ENCODE peak calls at places on chromosomes 16 and 17, in four cellular contexts. One of them, this sample, is unnamed.

GRCh38 chr17:7932949-7933348 is 943 bp downstream of the CNTROB start:
- DNase-seq in tibial nerve: no peak
- DNase-seq in NCI-H460: no peak
- DNase-seq in WTC11: peak
- DNase-seq in this sample: no peak

GRCh38 chr16:22141746-22142145 is 20.6 kb upstream of the SDR42E2 start:
- DNase-seq in WTC11: peak
- DNase-seq in NCI-H460: peak
- DNase-seq in tibial nerve: no peak
- DNase-seq in this sample: no peak

GRCh38 chr17:31309525-31309924 is 4.3 kb downstream of the EVI2B start:
- DNase-seq in tibial nerve: no peak
- DNase-seq in NCI-H460: no peak
- DNase-seq in WTC11: no peak
- DNase-seq in this sample: no peak

GRCh38 chr16:78915916-78916315 is 684.6 kb downstream of the MAF start:
- DNase-seq in tibial nerve: no peak
- DNase-seq in WTC11: no peak
- DNase-seq in NCI-H460: no peak
- DNase-seq in this sample: no peak

GRCh38 chr16:749010-749409 is 8.2 kb upstream of the CIAO3 start:
- DNase-seq in NCI-H460: no peak
- DNase-seq in tibial nerve: no peak
- DNase-seq in WTC11: no peak
- DNase-seq in this sample: no peak

GRCh38 chr17:77332981-77333685 is 192.4 kb downstream of the SEC14L1 start:
- DNase-seq in tibial nerve: no peak
- DNase-seq in NCI-H460: no peak
- DNase-seq in WTC11: no peak
- DNase-seq in this sample: peak

GRCh38 chr16:49464877-49465504 is 91.4 kb downstream of the C16orf78 start:
- DNase-seq in tibial nerve: no peak
- DNase-seq in NCI-H460: no peak
- DNase-seq in WTC11: peak
- DNase-seq in this sample: peak

GRCh38 chr16:79826732-79827514 is 226.4 kb upstream of the MAF start:
- DNase-seq in NCI-H460: no peak
- DNase-seq in tibial nerve: no peak
- DNase-seq in WTC11: no peak
- DNase-seq in this sample: no peak

GRCh38 chr17:63639125-63639524 is 16.9 kb downstream of the MAP3K3 start:
- DNase-seq in NCI-H460: no peak
- DNase-seq in tibial nerve: no peak
- DNase-seq in WTC11: no peak
- DNase-seq in this sample: no peak

GRCh38 chr17:45325810-45326209 is 9.0 kb upstream of the MAP3K14 start:
- DNase-seq in tibial nerve: no peak
- DNase-seq in WTC11: no peak
- DNase-seq in NCI-H460: no peak
- DNase-seq in this sample: peak

GRCh38 chr17:57034807-57035754 is 50.0 kb upstream of the AKAP1 start:
- DNase-seq in tibial nerve: no peak
- DNase-seq in NCI-H460: no peak
- DNase-seq in WTC11: no peak
- DNase-seq in this sample: peak

GRCh38 chr16:30185683-30186421 is 2.5 kb downstream of the CORO1A start:
- DNase-seq in NCI-H460: no peak
- DNase-seq in WTC11: no peak
- DNase-seq in tibial nerve: no peak
- DNase-seq in this sample: no peak

GRCh38 chr17:57927048-57927723 is 28.0 kb downstream of the CUEDC1 start:
- DNase-seq in NCI-H460: no peak
- DNase-seq in tibial nerve: no peak
- DNase-seq in WTC11: no peak
- DNase-seq in this sample: no peak

GRCh38 chr16:73154063-73154870 is 106.3 kb upstream of the ZFHX3 start:
- DNase-seq in tibial nerve: peak
- DNase-seq in NCI-H460: no peak
- DNase-seq in WTC11: no peak
- DNase-seq in this sample: no peak

GRCh38 chr17:73548620-73549311 is 95.5 kb downstream of the SDK2 start:
- DNase-seq in WTC11: no peak
- DNase-seq in NCI-H460: no peak
- DNase-seq in tibial nerve: no peak
- DNase-seq in this sample: no peak

GRCh38 chr16:46607529-46607928 is 13.7 kb downstream of the SHCBP1 start:
- DNase-seq in WTC11: no peak
- DNase-seq in NCI-H460: peak
- DNase-seq in tibial nerve: no peak
- DNase-seq in this sample: no peak

GRCh38 chr16:85245307-85246172 is 133.3 kb upstream of the CIBAR2 start:
- DNase-seq in tibial nerve: peak
- DNase-seq in NCI-H460: peak
- DNase-seq in WTC11: peak
- DNase-seq in this sample: no peak

GRCh38 chr17:47884427-47884740 is 11.7 kb upstream of the SP2 start:
- DNase-seq in tibial nerve: no peak
- DNase-seq in NCI-H460: no peak
- DNase-seq in WTC11: no peak
- DNase-seq in this sample: no peak

GRCh38 chr16:74635303-74635702 is 28.4 kb upstream of the GLG1 start:
- DNase-seq in tibial nerve: no peak
- DNase-seq in WTC11: no peak
- DNase-seq in NCI-H460: no peak
- DNase-seq in this sample: no peak

GRCh38 chr17:80725532-80725931 is 180.9 kb downstream of the RPTOR start:
- DNase-seq in NCI-H460: no peak
- DNase-seq in WTC11: no peak
- DNase-seq in tibial nerve: no peak
- DNase-seq in this sample: no peak

GRCh38 chr17:33403194-33403593 is 110.1 kb upstream of the ASIC2 start:
- DNase-seq in WTC11: no peak
- DNase-seq in tibial nerve: no peak
- DNase-seq in NCI-H460: no peak
- DNase-seq in this sample: no peak

GRCh38 chr16:10314811-10315210 is 71.0 kb upstream of the ATF7IP2 start:
- DNase-seq in NCI-H460: no peak
- DNase-seq in tibial nerve: no peak
- DNase-seq in WTC11: no peak
- DNase-seq in this sample: no peak

GRCh38 chr16:457732-458400 is 32.4 kb downstream of the RAB11FIP3 start:
- DNase-seq in tibial nerve: no peak
- DNase-seq in WTC11: no peak
- DNase-seq in NCI-H460: no peak
- DNase-seq in this sample: no peak

GRCh38 chr16:81446318-81447275 is 2.0 kb downstream of the CMIP start:
- DNase-seq in NCI-H460: no peak
- DNase-seq in tibial nerve: no peak
- DNase-seq in WTC11: no peak
- DNase-seq in this sample: peak

GRCh38 chr17:30244853-30245385 is 9.4 kb upstream of the SLC6A4 start:
- DNase-seq in tibial nerve: no peak
- DNase-seq in NCI-H460: no peak
- DNase-seq in WTC11: no peak
- DNase-seq in this sample: no peak

GRCh38 chr17:36777118-36777517 is 160.2 kb upstream of the LHX1 start:
- DNase-seq in NCI-H460: no peak
- DNase-seq in tibial nerve: no peak
- DNase-seq in WTC11: no peak
- DNase-seq in this sample: no peak

GRCh38 chr17:44076716-44077594 is 6.4 kb downstream of the G6PC3 start:
- DNase-seq in NCI-H460: no peak
- DNase-seq in tibial nerve: no peak
- DNase-seq in WTC11: no peak
- DNase-seq in this sample: no peak

GRCh38 chr17:82280537-82280936 is 7.0 kb upstream of the CSNK1D start:
- DNase-seq in NCI-H460: no peak
- DNase-seq in WTC11: no peak
- DNase-seq in tibial nerve: no peak
- DNase-seq in this sample: no peak

GRCh38 chr16:14436410-14436955 is 193.6 kb downstream of the PARN start:
- DNase-seq in WTC11: no peak
- DNase-seq in NCI-H460: no peak
- DNase-seq in tibial nerve: no peak
- DNase-seq in this sample: no peak

GRCh38 chr17:79138826-79139225 is 64.2 kb downstream of the ENGASE start:
- DNase-seq in WTC11: no peak
- DNase-seq in tibial nerve: no peak
- DNase-seq in NCI-H460: no peak
- DNase-seq in this sample: no peak

GRCh38 chr17:21275579-21276339 is 8.8 kb upstream of the MAP2K3 start:
- DNase-seq in NCI-H460: peak
- DNase-seq in WTC11: peak
- DNase-seq in tibial nerve: peak
- DNase-seq in this sample: peak